ENCODE peak calls at places on chromosomes 4 and X, in seven cellular contexts. J, C, V, S, I, R and P are unnamed samples.

GRCh38 chrX:43566170-43566569 is 89.9 kb upstream of the MAOA start:
- DNase-seq in S (no peak), V (no peak), R (no peak), I (no peak), J (no peak), C (no peak), P (no peak)

GRCh38 chr4:139241784-139242151 is 38.3 kb downstream of the MGARP start:
- DNase-seq in V (no peak), J (no peak), I (no peak), R (no peak), S (no peak), C (no peak), P (no peak)

GRCh38 chr4:25123236-25123635 is 37.0 kb downstream of the SEPSECS start:
- DNase-seq in R (no peak), I (no peak), C (no peak), S (no peak), J (no peak), V (no peak), P (no peak)

GRCh38 chr4:156330436-156331031 is 376.9 kb upstream of the CTSO start:
- DNase-seq in C (no peak), V (no peak), J (no peak), R (no peak), S (no peak), I (no peak), P (no peak)

GRCh38 chr4:168551211-168551610 is 54.4 kb downstream of the PALLD start:
- DNase-seq in R (no peak), C (no peak), J (no peak), V (no peak), S (peak; percentile 82), I (no peak), P (no peak)

GRCh38 chr4:8820178-8821102 is 51.2 kb downstream of the HMX1 start:
- DNase-seq in I (no peak), R (no peak), C (peak; percentile 8), S (no peak), V (no peak), J (no peak), P (no peak)

GRCh38 chr4:158428242-158428641 is 93.4 kb upstream of the RXFP1 start:
- DNase-seq in I (no peak), R (no peak), J (no peak), S (peak; percentile 10), V (no peak), C (no peak), P (no peak)

GRCh38 chr4:122005064-122005755 is 53.4 kb upstream of the TRPC3 start:
- DNase-seq in R (no peak), C (no peak), S (no peak), I (no peak), J (no peak), V (no peak), P (no peak)

GRCh38 chr4:151481813-151482212 is 72.8 kb downstream of the FHIP1A start:
- DNase-seq in I (no peak), R (no peak), S (no peak), V (no peak), J (no peak), C (no peak), P (no peak)

GRCh38 chr4:185304944-185305690 is 90.6 kb downstream of the LRP2BP start:
- DNase-seq in V (no peak), C (no peak), R (no peak), S (peak; percentile 63), J (peak; percentile 84), I (no peak), P (no peak)

GRCh38 chr4:99087887-99088484 is 602 bp downstream of the ADH5 start:
- DNase-seq in R (no peak), S (peak; percentile 31), V (peak; percentile 15), I (peak; percentile 6), C (peak; percentile 76), J (peak; percentile 48), P (no peak)

GRCh38 chr4:149980941-149981340 is 97.3 kb upstream of the DCLK2 start:
- DNase-seq in J (peak; percentile 64), I (peak; percentile 52), S (peak; percentile 42), R (no peak), C (peak; percentile 64), V (no peak), P (peak; percentile 44)

GRCh38 chr4:65392488-65392887 is 277.8 kb downstream of the EPHA5 start:
- DNase-seq in V (no peak), C (no peak), R (no peak), I (no peak), J (no peak), S (no peak), P (no peak)

GRCh38 chrX:1244164-1245076 is 24.2 kb upstream of the CSF2RA start:
- DNase-seq in R (no peak), I (peak; percentile 43), S (no peak), V (no peak), J (peak; percentile 52), C (no peak), P (no peak)

GRCh38 chr4:70722199-70722791 is 531 bp downstream of the RUFY3 start:
- DNase-seq in R (no peak), V (no peak), C (no peak), S (peak; percentile 73), I (no peak), J (no peak), P (no peak)

GRCh38 chrX:71912156-71912555 is 1.5 kb downstream of the NHSL2 start:
- DNase-seq in J (no peak), C (no peak), S (no peak), R (no peak), V (no peak), I (no peak), P (no peak)

GRCh38 chr4:112416464-112416863 is 99.5 kb downstream of the NEUROG2 start:
- DNase-seq in I (no peak), R (no peak), C (no peak), S (peak; percentile 21), J (no peak), V (no peak), P (no peak)

GRCh38 chr4:183173580-183174526 is 74.8 kb downstream of the WWC2 start:
- DNase-seq in R (no peak), J (no peak), V (no peak), I (no peak), C (no peak), S (no peak), P (no peak)

GRCh38 chrX:53440631-53441517 is 6.7 kb upstream of the HSD17B10 start:
- DNase-seq in S (peak; percentile 62), R (no peak), V (peak; percentile 7), I (no peak), C (peak; percentile 45), J (no peak), P (no peak)

GRCh38 chrX:45889471-45889870 is 655.8 kb downstream of the ZNF674 start:
- DNase-seq in V (peak; percentile 9), C (no peak), I (peak; percentile 15), R (no peak), J (no peak), S (peak; percentile 52), P (no peak)

GRCh38 chr4:10299601-10300000 is 157.6 kb downstream of the ZNF518B start:
- DNase-seq in V (no peak), R (no peak), C (no peak), I (no peak), S (peak; percentile 63), J (no peak), P (no peak)

GRCh38 chrX:39445336-39445735 is 644.1 kb downstream of the MID1IP1 start:
- DNase-seq in C (no peak), I (no peak), R (no peak), V (no peak), J (peak; percentile 39), S (no peak), P (no peak)

GRCh38 chr4:163523791-163524365 is 29.4 kb downstream of the TMA16 start:
- DNase-seq in I (no peak), C (no peak), J (peak; percentile 71), R (no peak), V (no peak), S (no peak), P (no peak)

GRCh38 chr4:112225157-112225556 is 6.4 kb upstream of the AP1AR start:
- DNase-seq in V (no peak), I (no peak), C (no peak), R (no peak), J (no peak), S (no peak), P (no peak)

GRCh38 chr4:1597021-1597931 is 86.8 kb downstream of the FAM53A start:
- DNase-seq in C (no peak), R (no peak), S (no peak), I (no peak), J (no peak), V (no peak), P (no peak)

GRCh38 chr4:145929415-145930178 is 9.0 kb downstream of the ZNF827 start:
- DNase-seq in J (no peak), V (no peak), I (no peak), R (no peak), S (no peak), C (no peak), P (no peak)

GRCh38 chr4:155659168-155659567 is 7.5 kb upstream of the GUCY1A1 start:
- DNase-seq in V (no peak), I (no peak), S (no peak), R (no peak), C (no peak), J (no peak), P (no peak)

GRCh38 chrX:39162322-39162721 is 361.1 kb downstream of the MID1IP1 start:
- DNase-seq in S (no peak), I (no peak), J (no peak), V (no peak), C (no peak), R (no peak), P (no peak)

GRCh38 chrX:39813631-39814246 is 284.0 kb downstream of the BCOR start:
- DNase-seq in I (no peak), J (no peak), C (peak; percentile 76), R (no peak), S (peak; percentile 36), V (no peak), P (no peak)